ENCODE peak calls at places on chromosomes 11 and 22, in four cellular contexts. E is CD4-positive, alpha-beta T cell; L is GM10248; O is psoas muscle. U is an unnamed sample.

GRCh38 chr11:2590131-2590950 is 109.5 kb downstream of the KCNQ1OT1 start:
- DNase-seq in E (no peak), L (peak), O (peak), U (no peak)

GRCh38 chr11:26194871-26195270 is 137.1 kb upstream of the ANO3 start:
- DNase-seq in E (no peak), L (no peak), O (no peak), U (no peak)

GRCh38 chr11:12411806-12412727 is 34.7 kb downstream of the PARVA start:
- DNase-seq in E (peak), L (peak), O (peak), U (peak)

GRCh38 chr11:19711911-19712280 is 741 bp upstream of the NAV2 start:
- DNase-seq in E (no peak), L (no peak), O (no peak), U (no peak)

GRCh38 chr11:60563553-60564235 is 48.5 kb downstream of the MS4A13 start:
- DNase-seq in E (no peak), L (no peak), O (no peak), U (peak)

GRCh38 chr11:113675003-113675471 is 31.1 kb downstream of the TMPRSS5 start:
- DNase-seq in E (no peak), L (peak), O (no peak), U (no peak)

GRCh38 chr22:43100223-43100622 is 10.3 kb upstream of the BIK start:
- DNase-seq in E (no peak), L (no peak), O (no peak), U (no peak)

GRCh38 chr11:16902182-16902581 is 112.0 kb downstream of the PLEKHA7 start:
- DNase-seq in E (no peak), L (peak), O (no peak), U (no peak)

GRCh38 chr11:60866911-60867870 is at the start of gene ZP1:
- DNase-seq in E (no peak), L (no peak), O (peak), U (no peak)

GRCh38 chr11:24295360-24295759 is 201.5 kb upstream of the LUZP2 start:
- DNase-seq in E (no peak), L (no peak), O (no peak), U (no peak)

GRCh38 chr22:22407061-22407460 is 101.5 kb downstream of the ZNF280B start:
- DNase-seq in E (no peak), L (no peak), O (no peak), U (no peak)

GRCh38 chr11:64230985-64231365 is 627 bp downstream of the DNAJC4 start:
- DNase-seq in E (no peak), L (no peak), O (no peak), U (no peak)

GRCh38 chr11:122784325-122785155 is 53.8 kb upstream of the CRTAM start:
- DNase-seq in E (no peak), L (no peak), O (peak), U (no peak)

GRCh38 chr11:13000721-13001120 is 8.4 kb upstream of the RASSF10 start:
- DNase-seq in E (no peak), L (no peak), O (no peak), U (no peak)

GRCh38 chr11:111612211-111612610 is 10.0 kb downstream of the SIK2 start:
- DNase-seq in E (no peak), L (no peak), O (no peak), U (no peak)

GRCh38 chr22:19943665-19944026 is 2.0 kb upstream of the TXNRD2 start:
- DNase-seq in E (no peak), L (peak), O (no peak), U (no peak)
- TF ChIP-seq CTCF in E (no peak), L (peak), O (peak), U (no peak)

GRCh38 chr11:58957922-58958321 is 18.6 kb downstream of the GLYATL1 start:
- DNase-seq in E (no peak), L (peak), O (no peak), U (no peak)

GRCh38 chr11:58968251-58968711 is 29.0 kb downstream of the GLYATL1 start:
- DNase-seq in E (no peak), L (no peak), O (no peak), U (no peak)

GRCh38 chr11:58958500-58958899 is 19.2 kb downstream of the GLYATL1 start:
- DNase-seq in E (peak), L (peak), O (no peak), U (peak)

GRCh38 chr11:58965246-58965985 is 26.1 kb downstream of the GLYATL1 start:
- DNase-seq in E (no peak), L (no peak), O (no peak), U (no peak)

DNA sequence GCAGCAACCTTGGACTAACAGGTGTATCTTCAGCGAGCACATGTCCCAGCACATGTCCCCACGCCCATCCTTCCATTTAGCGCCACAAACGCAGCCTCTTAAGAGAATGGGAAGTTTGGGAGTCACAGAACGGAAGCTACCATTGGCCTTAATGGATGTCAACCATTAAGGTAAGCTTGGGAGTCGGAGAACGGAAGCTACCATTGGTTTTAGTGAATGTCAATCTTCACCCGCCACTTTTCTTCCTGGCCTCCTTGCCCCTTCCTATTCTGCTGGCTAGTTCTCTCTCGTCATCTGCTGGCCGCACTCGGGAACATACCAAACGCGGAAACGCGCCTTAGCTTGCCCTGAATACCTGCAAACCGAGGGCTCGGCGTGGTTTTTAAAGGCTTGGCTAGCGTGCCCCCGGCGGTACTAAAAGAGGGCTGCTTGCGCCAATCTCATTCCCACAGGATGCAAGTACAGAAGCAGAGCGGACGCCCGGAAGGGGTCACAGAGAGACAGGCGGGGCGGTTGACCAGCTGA is 24.3 kb downstream of the GLYATL1 start:
- DNase-seq in E (no peak), L (no peak), O (no peak), U (peak)
- TF ChIP-seq CTCF in E (no peak), L (no peak), O (no peak), U (no peak)

GRCh38 chr22:36110306-36110791 is 50.2 kb downstream of the APOL3 start:
- DNase-seq in E (no peak), L (no peak), O (peak), U (no peak)

GRCh38 chr22:36104988-36105387 is 55.6 kb downstream of the APOL3 start:
- DNase-seq in E (no peak), L (no peak), O (no peak), U (no peak)

GRCh38 chr22:36106910-36107309 is 53.6 kb downstream of the APOL3 start:
- DNase-seq in E (no peak), L (no peak), O (no peak), U (no peak)

GRCh38 chr22:36104435-36104834 is 56.1 kb downstream of the APOL3 start:
- DNase-seq in E (no peak), L (no peak), O (no peak), U (no peak)

DNA sequence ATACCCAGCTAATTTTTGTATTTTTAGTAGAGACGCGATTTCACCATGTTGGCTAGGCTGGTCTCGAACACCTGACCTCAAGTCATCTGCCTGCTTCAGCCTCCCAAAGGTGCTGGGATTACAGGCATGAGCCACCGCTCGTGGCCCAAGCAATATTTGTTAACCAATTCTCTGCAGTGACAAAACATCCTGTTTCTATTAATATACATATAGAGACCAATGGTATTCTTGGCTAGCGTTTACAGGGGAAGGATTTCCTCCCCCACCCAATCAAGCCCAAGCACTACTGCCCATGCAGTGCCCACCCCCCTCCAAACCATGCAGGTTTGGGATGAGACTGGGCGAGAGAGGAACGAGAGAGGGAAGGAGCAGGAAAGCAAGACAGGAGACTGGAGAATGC is 53.1 kb downstream of the APOL3 start:
- DNase-seq in E (no peak), L (no peak), O (no peak), U (no peak)
- TF ChIP-seq CTCF in E (no peak), L (no peak), O (no peak), U (no peak)

GRCh38 chr11:61890536-61891330 is 612 bp downstream of the FADS3 start:
- DNase-seq in E (peak), L (no peak), O (peak), U (peak)
- TF ChIP-seq CTCF in E (no peak), L (peak), O (no peak), U (no peak)

GRCh38 chr11:127470485-127470884 is 469.9 kb upstream of the KIRREL3 start:
- DNase-seq in E (no peak), L (no peak), O (no peak), U (peak)
- TF ChIP-seq CTCF in E (no peak), L (no peak), O (no peak), U (peak)

GRCh38 chr11:22634897-22635629 is 9.4 kb upstream of the FANCF start:
- DNase-seq in E (no peak), L (no peak), O (no peak), U (no peak)

GRCh38 chr11:22635689-22636088 is 10.1 kb upstream of the FANCF start:
- DNase-seq in E (no peak), L (no peak), O (no peak), U (no peak)

DNA sequence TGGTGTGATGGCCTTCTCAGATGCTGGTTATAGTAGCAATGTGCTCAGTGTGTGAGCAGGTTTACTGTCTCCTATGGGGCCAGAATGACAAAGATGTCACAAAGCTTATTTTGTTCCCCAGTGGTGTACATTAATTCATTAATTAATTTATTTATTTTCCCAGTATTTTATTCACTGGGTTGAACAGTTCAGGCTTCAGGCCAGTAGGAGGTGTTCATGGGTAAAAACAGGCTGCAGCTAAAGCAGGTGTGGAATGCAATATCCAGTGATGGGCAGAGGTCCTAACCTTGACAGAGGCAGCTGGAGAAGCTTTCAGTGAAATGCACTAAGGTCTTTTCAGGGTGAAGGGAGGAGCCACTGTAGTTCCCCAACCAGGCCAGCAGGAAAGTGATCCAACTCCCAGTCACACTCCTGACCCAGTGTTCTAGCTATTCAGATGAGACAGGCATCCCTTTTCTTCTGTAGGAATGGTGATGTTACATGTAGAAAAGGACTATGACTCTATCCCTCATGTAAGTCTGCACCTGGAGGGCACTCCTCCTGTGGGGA is 7.8 kb upstream of the FANCF start:
- DNase-seq in E (no peak), L (no peak), O (no peak), U (no peak)
- TF ChIP-seq CTCF in E (no peak), L (peak), O (no peak), U (peak)

DNA sequence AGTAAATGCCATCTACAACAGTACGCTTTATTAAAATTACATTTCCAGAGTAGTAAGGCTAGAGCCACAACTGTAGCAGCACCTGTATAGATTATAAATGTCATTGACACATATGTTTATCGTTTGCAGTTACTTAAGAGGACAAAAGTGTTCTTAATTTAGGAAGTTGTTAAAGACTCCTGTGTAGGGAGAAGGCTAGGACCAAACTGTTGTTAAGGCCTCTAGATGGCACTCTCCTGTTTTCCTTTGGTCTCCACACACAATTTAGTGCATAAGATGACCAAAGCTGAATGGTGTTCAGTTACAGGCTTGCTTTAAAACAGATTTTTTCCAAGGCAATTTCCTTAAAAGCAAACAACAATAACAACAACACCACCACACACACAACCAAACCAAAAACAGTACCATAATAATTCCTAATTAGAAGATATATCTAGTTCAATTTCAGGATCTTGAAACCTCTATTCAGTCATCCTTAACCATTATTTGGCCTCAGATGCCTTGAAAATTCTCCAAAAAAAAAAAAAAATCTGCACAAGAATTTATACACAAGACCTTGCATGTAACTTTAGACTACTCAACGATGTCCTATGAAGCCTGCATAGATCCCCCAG is 42.5 kb upstream of the APOA1 start:
- DNase-seq in E (no peak), L (peak), O (no peak), U (no peak)
- TF ChIP-seq CTCF in E (peak), L (peak), O (peak), U (peak)

GRCh38 chr11:8768625-8769333 is 86.2 kb downstream of the RPL27A start:
- DNase-seq in E (no peak), L (no peak), O (no peak), U (no peak)

GRCh38 chr11:8766993-8767374 is 84.4 kb downstream of the RPL27A start:
- DNase-seq in E (no peak), L (no peak), O (no peak), U (no peak)

GRCh38 chr11:8767466-8768142 is 85.0 kb downstream of the RPL27A start:
- DNase-seq in E (no peak), L (no peak), O (no peak), U (no peak)

GRCh38 chr11:8765294-8765693 is 82.7 kb downstream of the RPL27A start:
- DNase-seq in E (no peak), L (no peak), O (no peak), U (no peak)

DNA sequence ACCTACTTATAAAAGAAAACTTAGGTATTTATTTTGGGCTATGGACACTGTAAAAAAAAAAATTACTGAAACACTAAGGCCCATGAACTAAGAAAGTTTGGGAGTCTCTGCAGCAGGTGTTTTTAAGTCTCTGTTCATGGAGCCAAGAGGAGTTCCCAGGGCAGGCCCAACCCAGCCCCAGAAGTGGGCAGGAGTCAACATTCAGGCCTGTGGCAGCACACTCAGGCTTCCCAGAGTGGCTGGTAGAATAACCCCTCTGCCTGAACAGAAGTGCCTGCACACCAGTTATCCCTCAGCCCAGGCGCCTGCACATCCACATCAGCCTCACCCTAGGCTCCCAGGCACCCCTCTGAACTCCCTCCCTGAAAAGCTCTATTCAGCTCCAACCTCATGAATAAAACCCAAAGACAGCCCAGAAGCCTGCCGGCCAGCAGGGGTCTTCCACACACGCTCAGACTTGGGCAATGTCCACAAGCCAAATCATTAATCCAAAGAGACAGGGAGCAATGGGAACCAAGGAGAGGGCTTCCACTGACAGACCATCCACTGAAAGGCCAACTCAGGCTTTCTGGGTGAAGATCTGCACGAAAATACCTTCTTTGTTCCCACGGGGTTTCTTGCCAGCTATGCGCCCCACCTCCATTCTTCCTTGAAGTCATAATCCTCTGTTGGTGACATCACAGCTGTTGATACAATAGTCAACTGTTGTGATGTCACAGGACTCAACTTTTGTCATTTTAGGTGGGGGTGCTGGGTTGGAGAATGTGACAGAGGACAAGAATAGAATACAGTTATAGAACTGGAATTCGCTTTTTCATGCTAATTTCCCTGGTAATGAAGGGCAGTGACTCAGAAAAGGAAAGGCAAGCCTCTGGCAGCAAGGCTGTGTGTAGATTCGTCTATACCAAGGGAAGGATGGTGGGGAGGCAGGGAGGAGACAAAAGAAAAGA is 83.7 kb downstream of the RPL27A start:
- DNase-seq in E (no peak), L (no peak), O (no peak), U (no peak)
- TF ChIP-seq CTCF in E (no peak), L (no peak), O (no peak), U (no peak)

DNA sequence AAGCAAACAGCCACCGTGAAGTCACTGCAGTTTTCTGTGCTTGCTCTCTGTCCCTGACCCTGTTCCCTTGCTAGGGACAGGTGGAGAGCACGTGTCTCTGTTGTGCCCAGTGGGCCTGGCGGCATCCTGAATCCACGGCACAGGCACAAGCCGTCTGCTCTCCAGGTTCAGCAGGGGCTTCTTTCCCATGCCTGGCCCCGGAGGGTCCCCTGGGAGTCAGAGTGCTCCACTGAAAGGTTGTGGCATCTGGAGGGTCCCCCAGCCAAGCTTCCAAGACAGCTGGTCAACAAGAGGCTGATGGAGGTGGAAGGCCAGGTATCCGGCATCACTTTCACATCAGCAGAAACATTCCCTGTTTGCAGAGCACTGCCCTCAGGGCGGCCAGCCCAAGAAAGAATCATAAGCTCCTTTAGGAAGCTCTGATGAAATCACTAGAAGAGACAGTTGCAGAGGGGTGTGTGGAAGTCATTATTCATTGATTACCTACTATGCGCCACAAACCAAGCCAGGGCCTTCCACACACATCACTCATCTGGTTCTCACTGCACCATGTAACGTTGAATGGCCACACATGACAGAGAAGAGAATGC is 346.4 kb upstream of the B3GAT1 start:
- DNase-seq in E (no peak), L (no peak), O (no peak), U (peak)
- TF ChIP-seq CTCF in E (no peak), L (no peak), O (no peak), U (no peak)

DNA sequence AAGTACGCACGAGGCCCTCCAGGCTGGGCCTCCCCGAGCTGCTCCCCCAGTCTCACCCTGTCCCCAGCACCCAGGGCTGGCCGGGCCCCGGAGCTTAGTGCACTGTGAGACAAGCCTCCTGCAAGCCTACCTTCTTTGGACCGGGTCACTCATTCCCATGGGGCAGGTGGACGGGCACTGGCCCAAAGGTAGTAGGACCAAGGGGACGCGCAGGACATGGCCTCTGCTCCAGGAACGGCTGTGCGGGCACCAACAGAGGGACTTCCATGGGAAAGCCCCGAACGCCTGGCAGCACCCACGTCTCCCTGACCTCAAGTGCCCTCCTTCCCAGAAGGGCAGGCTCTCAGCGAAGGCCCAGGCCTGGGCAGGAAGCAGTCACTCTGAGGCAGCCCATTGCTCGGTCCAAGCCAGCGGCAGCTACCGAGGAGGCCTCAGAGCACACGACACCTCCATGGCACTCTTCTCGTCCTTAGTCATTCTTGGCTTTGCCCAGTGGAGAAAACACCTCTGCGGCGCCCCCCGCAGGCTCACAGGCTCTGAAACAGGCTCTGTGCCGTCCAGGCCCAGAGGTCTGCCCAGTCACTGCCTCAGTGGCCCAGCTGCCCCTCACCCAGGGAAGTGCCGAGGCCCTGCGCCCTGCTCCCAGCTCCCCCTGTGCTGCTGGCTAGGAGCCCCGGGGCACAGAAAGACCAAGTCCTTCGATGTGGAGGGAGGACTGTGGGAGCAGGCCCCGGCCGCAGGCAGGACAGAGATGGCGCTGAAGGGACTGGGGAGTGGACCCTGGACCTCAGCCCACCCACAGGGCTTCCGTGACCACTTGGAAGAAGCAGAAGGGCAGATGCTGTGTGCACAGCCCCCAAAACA is 3.8 kb downstream of the MOB2 start:
- DNase-seq in E (no peak), L (no peak), O (peak), U (no peak)
- TF ChIP-seq CTCF in E (no peak), L (no peak), O (peak), U (no peak)

U was measured in glutamatergic neuron.